ENCODE peak calls at places on chromosomes 12 and 14, in five cellular contexts. A is lung, L is kidney epithelial cell, H is cardiac muscle cell, P is vagina. V is an unnamed sample. For H3K36me3, the result is how much of the 10 kb centered on the place peaks cover.

GRCh38 chr12:104358353-104359003 is 54.9 kb downstream of the EID3 start:
- DNase-seq in L (no peak), H (peak), P (no peak), A (peak), V (peak)

GRCh38 chr12:132804426-132804861 is 24.2 kb downstream of the GOLGA3 start:
- DNase-seq in P (no peak), H (no peak), A (no peak), L (no peak), V (no peak)

GRCh38 chr12:54404061-54405004 is 14.7 kb downstream of the ITGA5 start:
- DNase-seq in A (no peak), H (peak), P (no peak), L (no peak), V (peak)

GRCh38 chr12:78457951-78458350 is 406.6 kb upstream of the SYT1 start:
- DNase-seq in P (no peak), L (no peak), H (no peak), A (no peak), V (no peak)

GRCh38 chr14:71885301-71885700 is 46.9 kb upstream of the RGS6 start:
- DNase-seq in P (no peak), A (no peak), H (no peak), L (no peak), V (no peak)

GRCh38 chr12:41988715-41989114 is 156.0 kb downstream of the GXYLT1 start:
- DNase-seq in A (no peak), P (no peak), L (no peak), H (no peak), V (no peak)

GRCh38 chr12:51323317-51323960 is 535 bp downstream of the BIN2 start:
- DNase-seq in L (no peak), A (no peak), H (no peak), P (no peak), V (no peak)

GRCh38 chr14:69574266-69574953 is at the start of gene CCDC177:
- DNase-seq in H (peak), L (no peak), P (no peak), A (peak), V (peak)

GRCh38 chr12:70664463-70664862 is 27.2 kb upstream of the PTPRB start:
- DNase-seq in A (no peak), L (no peak), P (no peak), H (peak), V (no peak)

GRCh38 chr12:133058203-133059125 is 21.2 kb downstream of the ZNF84 start:
- DNase-seq in P (no peak), H (no peak), A (no peak), L (no peak), V (no peak)

GRCh38 chr14:102777711-102778615 is 714 bp downstream of the TRAF3 start:
- DNase-seq in H (peak), L (no peak), P (no peak), A (no peak), V (no peak)

GRCh38 chr12:41943671-41944070 is 201.0 kb downstream of the GXYLT1 start:
- DNase-seq in L (no peak), A (no peak), P (no peak), H (no peak), V (no peak)

GRCh38 chr14:65206448-65207096 is 104.3 kb upstream of the MAX start:
- DNase-seq in H (no peak), A (no peak), L (no peak), P (no peak), V (no peak)

GRCh38 chr14:74429991-74430390 is 4.0 kb upstream of the SYNDIG1L start:
- DNase-seq in A (no peak), P (peak), H (no peak), L (no peak), V (no peak)

GRCh38 chr14:101111620-101112290 is 208.2 kb upstream of the RTL1 start:
- DNase-seq in L (no peak), H (no peak), A (peak), P (no peak), V (no peak)

GRCh38 chr14:68379510-68380303 is 413.2 kb downstream of the ZFP36L1 start:
- DNase-seq in L (no peak), A (no peak), P (no peak), H (no peak), V (no peak)

GRCh38 chr14:103204852-103205540 is 81.7 kb downstream of the TNFAIP2 start:
- DNase-seq in P (no peak), A (no peak), L (no peak), H (no peak), V (no peak)

GRCh38 chr12:39606712-39607423 is 12.7 kb downstream of the ABCD2 start:
- DNase-seq in A (no peak), L (no peak), H (no peak), P (no peak), V (no peak)

GRCh38 chr12:20040844-20041243 is 327.5 kb upstream of the PDE3A start:
- DNase-seq in P (no peak), L (no peak), A (no peak), H (peak), V (no peak)

GRCh38 chr14:54854181-54854580 is 48.4 kb downstream of the GCH1 start:
- DNase-seq in L (no peak), P (no peak), A (no peak), H (no peak), V (no peak)

GRCh38 chr14:96627811-96628775 is 125.9 kb downstream of the PAPOLA start:
- DNase-seq in H (no peak), A (no peak), L (no peak), P (peak), V (no peak)

GRCh38 chr12:15494329-15495046 is 172.2 kb downstream of the PTPRO start:
- DNase-seq in H (no peak), P (no peak), L (no peak), A (no peak), V (no peak)

GRCh38 chr12:126483145-126484068 is 1418.2 kb downstream of the AACS start:
- DNase-seq in A (no peak), P (no peak), H (peak), L (peak), V (peak)

GRCh38 chr12:6074394-6074793 is 50.1 kb downstream of the VWF start:
- DNase-seq in L (no peak), H (no peak), A (no peak), P (no peak), V (no peak)

GRCh38 chr12:11630046-11630706 is 19.3 kb upstream of the ETV6 start:
- DNase-seq in A (no peak), H (peak), P (no peak), L (no peak), V (no peak)

GRCh38 chr14:86708846-86709339 is 1178.9 kb downstream of the FLRT2 start:
- DNase-seq in A (no peak), L (no peak), P (no peak), H (no peak), V (no peak)

GRCh38 chr14:93249128-93249831 is 42.2 kb downstream of the UBR7 start:
- DNase-seq in H (no peak), L (no peak), A (no peak), P (no peak), V (no peak)

GRCh38 chr12:48957141-48958048 is at the start of gene ARF3:
- DNase-seq in H (peak), L (peak), A (peak), P (no peak), V (peak)

GRCh38 chr12:48956279-48957140 is 777 bp downstream of the ARF3 start:
- DNase-seq in A (peak), P (no peak), H (peak), L (peak), V (peak)

GRCh38 chr12:48960834-48961233 is 3.5 kb upstream of the ARF3 start:
- DNase-seq in H (no peak), L (no peak), P (no peak), A (no peak), V (no peak)

GRCh38 chr12:48954781-48955501 is 2.3 kb downstream of the ARF3 start:
- DNase-seq in L (no peak), A (no peak), H (no peak), P (no peak), V (no peak)

GRCh38 chr12:48958049-48958388 is 732 bp upstream of the ARF3 start:
- DNase-seq in H (no peak), L (no peak), P (no peak), A (no peak), V (no peak)
- H3K4me3 ChIP-seq in H (peak), L (peak), P (peak), A (no peak), V (peak)

DNA sequence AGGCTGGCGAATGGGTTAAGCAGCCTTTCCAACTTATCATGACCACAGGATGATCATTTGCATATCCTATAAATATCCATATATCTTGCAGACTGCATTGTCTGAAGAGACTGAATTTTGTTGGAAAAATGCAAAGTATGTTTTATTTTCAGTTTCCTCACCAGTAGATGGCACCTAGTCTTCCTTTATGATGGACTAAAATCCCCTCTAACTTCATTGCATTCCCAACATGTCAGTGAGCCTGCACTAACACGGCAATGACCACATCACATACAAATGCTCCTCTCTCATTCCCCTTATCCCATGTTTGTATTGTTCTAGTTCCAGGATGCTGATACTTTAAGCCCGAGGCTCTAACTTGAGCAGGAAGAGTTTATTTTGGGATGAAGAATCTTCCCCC is 24.7 kb upstream of the MYBPC1 start:
- DNase-seq in A (no peak), P (no peak), H (peak), L (no peak), V (peak)
- TF ChIP-seq CTCF in A (no peak), P (no peak), H (peak), L (peak), V (peak)

DNA sequence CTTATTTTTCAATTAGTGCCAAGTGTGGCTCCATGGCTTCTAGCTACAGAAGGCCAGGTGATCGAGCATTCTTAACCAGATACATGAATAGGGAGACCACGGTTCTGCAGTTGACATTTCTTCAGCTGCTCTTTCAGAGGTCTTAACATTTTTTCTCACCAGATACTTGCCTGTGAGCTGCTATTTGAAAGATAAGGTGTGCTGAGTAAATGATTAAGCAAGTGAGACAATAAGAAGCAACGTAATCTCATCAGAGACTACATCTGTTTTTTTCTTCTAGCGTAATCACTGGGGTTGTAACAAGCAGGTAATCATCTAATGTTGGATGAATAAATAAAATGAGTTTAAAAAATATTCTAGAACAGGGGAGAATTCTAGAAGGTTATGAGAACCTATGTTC is 912.9 kb downstream of the DIO2 start:
- DNase-seq in H (no peak), P (no peak), A (no peak), L (no peak), V (no peak)
- H3K36me3 ChIP-seq in H (under half), P (under half), A (under half), L (under half), V (under half)

GRCh38 chr12:113962733-113963132 is 3.4 kb downstream of the RBM19 start:
- DNase-seq in A (no peak), H (no peak), L (no peak), P (no peak), V (no peak)

GRCh38 chr12:113971392-113971791 is 5.3 kb upstream of the RBM19 start:
- DNase-seq in L (no peak), H (no peak), P (no peak), A (no peak), V (no peak)

GRCh38 chr12:113961921-113962710 is 4.0 kb downstream of the RBM19 start:
- DNase-seq in H (peak), A (no peak), L (peak), P (no peak), V (no peak)

GRCh38 chr12:113965951-113966797 is at the start of gene RBM19:
- DNase-seq in P (peak), L (peak), H (peak), A (peak), V (peak)

DNA sequence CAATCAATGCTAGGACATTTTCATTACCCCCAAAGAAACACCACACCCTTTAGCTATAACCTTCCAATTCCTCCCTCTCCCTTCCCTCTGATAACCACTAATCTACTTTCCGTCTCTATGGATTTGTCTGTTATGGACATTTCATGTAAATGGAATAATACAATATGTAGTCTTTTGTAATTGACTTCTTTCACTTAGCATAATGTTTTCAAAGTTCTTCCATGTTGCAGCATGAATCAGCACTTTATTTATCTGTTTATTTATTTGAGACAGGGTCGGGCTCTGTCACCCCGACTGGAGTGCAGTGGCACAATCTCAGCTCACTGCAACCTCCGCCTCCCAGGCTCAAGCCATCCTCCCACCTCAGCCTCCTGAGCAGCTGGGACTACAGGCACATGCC is 1.2 kb upstream of the RBM19 start:
- DNase-seq in P (no peak), L (no peak), H (no peak), A (no peak), V (no peak)
- H3K4me3 ChIP-seq in P (no peak), L (no peak), H (no peak), A (no peak), V (no peak)

GRCh38 chr14:41034969-41035368 is 571.7 kb upstream of the LRFN5 start:
- DNase-seq in A (no peak), P (no peak), L (no peak), H (no peak), V (no peak)
- TF ChIP-seq CTCF in A (no peak), P (no peak), L (no peak), H (no peak), V (no peak)

DNA sequence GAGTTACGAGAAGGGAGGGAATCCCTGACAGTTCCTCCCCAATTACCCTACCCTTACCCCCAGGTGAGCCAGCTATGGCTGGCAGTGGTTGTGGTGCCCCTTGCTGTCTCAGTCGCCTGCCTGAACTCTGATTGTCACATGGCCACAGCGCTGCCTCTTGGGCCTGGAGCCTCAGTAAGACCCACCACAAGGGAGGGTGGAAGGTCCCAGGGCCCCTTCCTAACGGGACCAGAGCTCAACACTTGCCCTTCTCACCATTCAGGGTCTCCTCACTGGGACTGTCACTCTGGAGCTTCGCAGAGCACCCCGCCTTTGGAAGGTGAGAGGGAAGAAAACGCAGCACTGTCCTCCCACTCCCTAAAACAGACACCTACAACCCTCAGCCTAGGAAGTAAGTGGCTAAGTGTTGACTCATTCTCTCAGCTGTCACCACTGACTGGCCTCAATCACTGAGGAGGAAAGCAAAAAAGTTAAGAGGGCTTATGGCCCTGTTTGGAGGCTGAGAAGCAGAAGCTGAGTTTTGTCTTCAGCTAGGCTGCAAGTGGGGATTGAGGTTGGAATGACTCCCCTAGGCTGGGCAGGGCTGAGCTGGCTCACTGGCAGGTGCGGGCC is 1.0 kb downstream of the TMEM253 start:
- DNase-seq in L (no peak), H (no peak), A (no peak), P (no peak), V (no peak)
- H3K36me3 ChIP-seq in L (under half), H (under half), A (under half), P (under half), V (under half)

GRCh38 chr14:28762949-28763313 is 3.7 kb upstream of the FOXG1 start:
- DNase-seq in A (no peak), H (no peak), L (no peak), P (no peak), V (no peak)

GRCh38 chr14:28765907-28766504 is 581 bp upstream of the FOXG1 start:
- DNase-seq in L (no peak), A (no peak), P (no peak), H (peak), V (no peak)

GRCh38 chr14:28762290-28762948 is 4.2 kb upstream of the FOXG1 start:
- DNase-seq in P (no peak), L (no peak), H (no peak), A (no peak), V (no peak)

GRCh38 chr14:28765169-28765906 is 1.2 kb upstream of the FOXG1 start:
- DNase-seq in A (no peak), H (no peak), L (no peak), P (no peak), V (no peak)

GRCh38 chr14:28763914-28764848 is 2.4 kb upstream of the FOXG1 start:
- DNase-seq in A (no peak), P (no peak), L (no peak), H (no peak), V (no peak)
- H3K4me3 ChIP-seq in A (no peak), P (no peak), L (no peak), H (no peak), V (no peak)

DNA sequence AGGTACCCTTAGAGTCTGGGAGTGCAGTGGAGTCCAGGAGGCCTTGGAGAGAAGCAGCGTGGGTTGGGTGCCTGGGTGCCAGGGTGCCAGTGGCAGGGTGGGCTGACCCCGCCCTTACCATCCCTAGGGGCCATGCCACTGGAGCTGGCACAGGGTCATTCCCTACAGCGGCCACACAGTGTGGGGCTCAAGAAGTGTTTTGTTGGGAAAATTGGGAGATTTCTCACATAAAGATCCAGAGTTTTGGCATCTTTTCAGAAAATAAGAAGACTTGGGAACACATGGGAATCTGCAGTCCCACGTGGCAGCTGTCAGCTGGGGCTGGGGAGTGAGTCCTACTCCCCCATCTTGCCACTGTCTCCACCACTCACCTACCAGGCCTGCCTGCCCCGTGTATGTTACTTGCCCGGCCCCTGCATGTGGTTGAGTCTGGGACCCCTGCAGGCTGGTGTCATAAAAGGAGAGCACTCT is 4.2 kb downstream of the VASH1 start:
- DNase-seq in H (no peak), L (no peak), P (no peak), A (peak), V (no peak)
- TF ChIP-seq CTCF in H (no peak), L (no peak), P (no peak), A (no peak), V (no peak)

GRCh38 chr12:121822393-121823100 is 18.7 kb downstream of the SETD1B start:
- DNase-seq in H (no peak), L (no peak), P (no peak), A (no peak), V (no peak)

GRCh38 chr12:121826318-121826954 is 22.6 kb downstream of the SETD1B start:
- DNase-seq in A (no peak), L (no peak), H (no peak), P (no peak), V (no peak)

GRCh38 chr12:121823101-121823726 is 19.4 kb downstream of the SETD1B start:
- DNase-seq in H (no peak), A (no peak), P (no peak), L (no peak), V (no peak)

GRCh38 chr12:121825041-121825523 is 21.3 kb downstream of the SETD1B start:
- DNase-seq in H (no peak), L (no peak), P (no peak), A (no peak), V (no peak)

DNA sequence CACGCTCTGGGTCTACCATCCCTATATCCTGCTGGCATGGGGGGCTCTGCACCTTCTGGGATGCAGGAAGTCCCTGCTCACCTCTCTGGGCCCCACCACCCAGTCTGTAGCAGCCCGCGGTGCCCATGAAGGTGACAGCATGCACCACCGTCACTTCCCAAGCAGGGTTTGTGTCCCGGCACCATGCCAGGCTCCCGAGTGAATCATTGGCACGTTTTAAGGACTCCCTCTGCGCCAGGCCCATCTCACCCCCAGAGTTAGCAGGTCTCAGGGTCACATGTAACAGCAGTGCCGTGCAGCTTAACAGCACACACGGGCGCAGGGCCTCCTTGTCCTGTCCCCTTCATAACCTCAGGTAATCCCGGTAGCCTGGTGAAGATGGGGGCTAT is 19.9 kb downstream of the SETD1B start:
- DNase-seq in P (no peak), H (no peak), L (no peak), A (no peak), V (no peak)
- H3K36me3 ChIP-seq in P (half or more), H (under half), L (under half), A (under half), V (under half)

DNA sequence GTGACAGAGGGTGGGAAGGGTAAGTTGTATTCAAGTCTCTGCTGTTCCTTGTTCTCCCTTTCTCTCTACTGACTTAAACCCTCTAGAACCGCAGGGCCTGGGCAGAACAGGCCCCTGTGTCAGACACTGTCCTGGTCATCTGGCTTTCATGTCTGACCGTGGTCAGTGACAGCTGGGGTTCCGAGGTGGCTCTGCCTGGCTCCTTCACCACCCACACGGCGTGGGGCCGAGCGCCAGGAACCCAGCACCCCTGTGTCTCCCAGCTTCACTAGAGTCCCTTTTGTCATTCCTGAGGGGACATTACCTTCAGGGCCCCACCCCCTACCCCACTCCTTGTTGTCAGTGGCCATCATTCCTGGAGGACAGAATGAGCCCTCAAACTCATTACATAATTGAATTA is 168.9 kb downstream of the ADGRD1 start:
- DNase-seq in P (no peak), A (no peak), H (no peak), L (no peak), V (no peak)
- H3K4me3 ChIP-seq in P (no peak), A (no peak), H (no peak), L (no peak), V (no peak)